ENCODE peak calls at places on chromosomes 11 and 22, in five cellular contexts. P is GM23338, W is adrenal gland, J is aorta, N is mammary epithelial cell. U is an unnamed sample. For H3K4me1, the result is how much of the 10 kb centered on the place peaks cover.

GRCh38 chr11:46273511-46274205 is 3.8 kb upstream of the CREB3L1 start:
- DNase-seq in W (no peak), P (no peak), N (no peak), J (no peak), U (peak)

GRCh38 chr22:45317551-45318167 is 7.9 kb downstream of the FAM118A start:
- DNase-seq in J (peak), P (peak), W (no peak), N (peak), U (peak)

GRCh38 chr11:117421471-117421870 is 93.8 kb downstream of the CEP164 start:
- DNase-seq in N (no peak), J (peak), W (no peak), P (no peak), U (no peak)

GRCh38 chr11:9461760-9462134 is 935 bp downstream of the ZNF143 start:
- DNase-seq in P (no peak), W (no peak), J (no peak), N (peak), U (peak)

GRCh38 chr11:85970593-85970992 is 98.3 kb downstream of the PICALM start:
- DNase-seq in N (no peak), J (no peak), W (no peak), P (no peak), U (no peak)

GRCh38 chr22:45496451-45496941 is 6.2 kb upstream of the FBLN1 start:
- DNase-seq in P (no peak), N (no peak), W (no peak), J (peak), U (no peak)

GRCh38 chr11:61329871-61330270 is 3.0 kb downstream of the DDB1 start:
- DNase-seq in N (no peak), W (no peak), P (no peak), J (no peak), U (no peak)

GRCh38 chr11:24513837-24514594 is 17.2 kb downstream of the LUZP2 start:
- DNase-seq in W (no peak), J (no peak), N (no peak), P (no peak), U (no peak)

GRCh38 chr11:123261345-123262106 is 66.5 kb upstream of the CLMP start:
- DNase-seq in N (peak), J (peak), P (peak), W (peak), U (peak)

GRCh38 chr22:40289991-40290459 is 56.3 kb upstream of the ADSL start:
- DNase-seq in W (no peak), N (peak), P (no peak), J (no peak), U (peak)

GRCh38 chr11:14894657-14895598 is 2.9 kb upstream of the CYP2R1 start:
- DNase-seq in P (no peak), W (peak), N (no peak), J (no peak), U (no peak)

GRCh38 chr11:1121343-1122331 is 36.1 kb upstream of the MUC5AC start:
- DNase-seq in W (peak), P (no peak), J (peak), N (no peak), U (no peak)

GRCh38 chr22:28799125-28799833 is 1.1 kb downstream of the XBP1 start:
- DNase-seq in P (peak), J (no peak), N (peak), W (peak), U (peak)

GRCh38 chr22:41969110-41969646 is at the start of gene SEPTIN3:
- DNase-seq in W (no peak), P (no peak), N (no peak), J (no peak), U (no peak)

GRCh38 chr11:72041364-72042058 is 38.8 kb downstream of the NUMA1 start:
- DNase-seq in W (peak), N (peak), P (peak), J (peak), U (peak)

GRCh38 chr22:36328635-36329216 is 59.0 kb downstream of the MYH9 start:
- DNase-seq in N (peak), P (no peak), J (peak), W (peak), U (peak)

GRCh38 chr11:69280994-69281393 is 13.0 kb upstream of the MYEOV start:
- DNase-seq in W (peak), P (no peak), N (peak), J (no peak), U (peak)

GRCh38 chr22:38973289-38974169 is 8.6 kb upstream of the APOBEC3B start:
- DNase-seq in W (peak), J (peak), N (no peak), P (peak), U (peak)

GRCh38 chr22:30483169-30483568 is 11.4 kb upstream of the SEC14L3 start:
- DNase-seq in N (no peak), W (no peak), J (no peak), P (no peak), U (no peak)

GRCh38 chr22:31106001-31106571 is 1.3 kb downstream of the SELENOM start:
- DNase-seq in J (no peak), W (no peak), P (no peak), N (no peak), U (no peak)

GRCh38 chr11:77259681-77260080 is 41.8 kb downstream of the GDPD4 start:
- DNase-seq in N (no peak), W (no peak), P (no peak), J (no peak), U (no peak)

GRCh38 chr22:27212617-27213177 is 555.3 kb downstream of the MIAT start:
- DNase-seq in N (no peak), P (no peak), W (peak), J (no peak), U (peak)

GRCh38 chr11:64765291-64765803 is 5.6 kb upstream of the PYGM start:
- DNase-seq in J (no peak), P (peak), W (no peak), N (no peak), U (no peak)

GRCh38 chr11:72209101-72209500 is 7.5 kb upstream of the FOLR2 start:
- DNase-seq in N (no peak), J (no peak), P (no peak), W (no peak), U (no peak)

GRCh38 chr11:79321282-79321681 is 119.5 kb downstream of the TENM4 start:
- DNase-seq in P (no peak), W (no peak), N (no peak), J (no peak), U (no peak)

GRCh38 chr22:27028093-27028492 is 370.7 kb downstream of the MIAT start:
- DNase-seq in N (no peak), W (no peak), J (no peak), P (no peak), U (no peak)

GRCh38 chr11:94740975-94741707 is 27.0 kb upstream of the AMOTL1 start:
- DNase-seq in J (peak), P (peak), N (peak), W (no peak), U (peak)

GRCh38 chr22:22474733-22475132 is 33.8 kb downstream of the ZNF280B start:
- DNase-seq in W (no peak), N (no peak), P (peak), J (no peak), U (no peak)

GRCh38 chr11:47573321-47573720 is 5.4 kb downstream of the KBTBD4 start:
- DNase-seq in W (no peak), J (peak), P (no peak), N (no peak), U (no peak)

GRCh38 chr11:119476038-119476437 is 53.1 kb upstream of the THY1 start:
- DNase-seq in N (no peak), W (no peak), J (no peak), P (no peak), U (no peak)

GRCh38 chr22:19115628-19116027 is 6.6 kb downstream of the DGCR2 start:
- DNase-seq in J (peak), W (no peak), N (no peak), P (no peak), U (no peak)

GRCh38 chr22:19113429-19113828 is 8.8 kb downstream of the DGCR2 start:
- DNase-seq in P (no peak), N (no peak), W (no peak), J (peak), U (no peak)

GRCh38 chr22:19118601-19118880 is 3.7 kb downstream of the DGCR2 start:
- DNase-seq in P (no peak), J (no peak), N (no peak), W (no peak), U (no peak)

GRCh38 chr22:19117111-19117512 is 5.1 kb downstream of the DGCR2 start:
- DNase-seq in W (no peak), P (no peak), N (no peak), J (peak), U (peak)

GRCh38 chr22:19114984-19115552 is 7.1 kb downstream of the DGCR2 start:
- DNase-seq in W (no peak), J (peak), P (no peak), N (no peak), U (no peak)
- H3K4me1 ChIP-seq in W (under half), J (under half), P (under half), N (under half), U (under half)

GRCh38 chr22:46748206-46748947 is 10.3 kb upstream of the CERK start:
- DNase-seq in P (no peak), J (no peak), N (no peak), W (no peak), U (no peak)

GRCh38 chr22:46749682-46750529 is 11.9 kb upstream of the CERK start:
- DNase-seq in P (no peak), N (no peak), W (no peak), J (no peak), U (no peak)

GRCh38 chr22:46750530-46750800 is 12.0 kb upstream of the TBC1D22A start:
- DNase-seq in P (no peak), J (no peak), N (no peak), W (no peak), U (no peak)

GRCh38 chr22:46747646-46748045 is 9.6 kb upstream of the CERK start:
- DNase-seq in W (no peak), J (no peak), N (no peak), P (no peak), U (no peak)

DNA sequence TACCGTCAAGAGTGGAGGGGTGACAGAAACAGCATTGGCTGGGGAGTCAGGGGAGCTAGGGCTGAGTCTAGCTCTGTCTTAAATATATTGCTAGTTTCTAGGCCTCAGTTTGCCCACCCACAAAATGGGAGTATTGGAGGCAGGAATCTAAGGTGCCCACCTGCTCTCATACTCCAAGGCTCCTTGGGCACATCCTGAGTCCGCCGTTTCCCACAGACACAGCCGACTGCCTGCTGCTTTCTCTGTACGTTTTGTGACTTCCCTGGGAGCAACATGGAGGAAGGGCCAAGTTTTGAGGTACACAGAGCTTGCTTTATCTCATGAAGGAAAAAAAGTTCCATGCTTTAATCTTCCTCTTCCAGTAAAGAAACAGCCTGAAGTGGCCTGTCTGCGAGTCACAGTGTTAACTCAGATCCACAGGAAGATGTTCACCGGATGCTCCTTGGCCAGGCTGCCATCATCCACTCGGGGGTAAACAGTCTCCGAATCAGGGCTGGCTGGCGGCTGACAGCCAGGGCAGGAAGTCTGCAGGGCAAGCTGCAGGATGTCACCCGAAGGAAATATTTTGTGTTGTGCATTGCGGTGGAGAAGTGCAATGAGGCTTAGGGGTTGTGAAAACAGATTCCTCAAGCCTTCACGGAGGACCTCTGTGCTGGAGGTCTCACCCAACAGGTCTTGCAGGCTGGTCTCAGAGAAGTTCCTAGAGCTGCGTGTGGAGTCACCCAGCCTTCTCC is 11.1 kb upstream of the CERK start:
- DNase-seq in J (no peak), N (no peak), P (no peak), W (no peak), U (no peak)
- H3K4me3 ChIP-seq in J (no peak), N (no peak), P (no peak), W (no peak), U (no peak)

DNA sequence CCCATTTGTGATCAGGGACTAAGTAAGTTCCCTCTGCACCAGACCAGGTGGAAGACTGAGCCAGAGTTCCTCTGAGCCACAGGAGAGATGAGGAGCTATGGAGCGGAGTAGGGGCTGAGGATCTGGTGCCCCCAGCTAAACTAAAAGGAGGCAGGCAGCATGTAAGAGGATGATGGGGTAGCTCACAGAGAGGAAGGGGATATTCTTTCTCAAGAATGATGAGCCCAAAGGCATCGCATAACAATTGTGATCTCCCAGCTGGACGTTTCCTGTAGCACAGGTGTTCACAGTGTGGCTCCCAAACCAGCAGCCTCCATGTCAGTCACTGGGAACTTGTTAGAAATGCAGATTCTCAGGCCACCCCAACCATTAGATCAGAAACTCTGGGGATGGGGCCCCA is 24.4 kb downstream of the ADAMTS8 start:
- DNase-seq in N (no peak), J (no peak), W (no peak), P (peak), U (no peak)
- H3K27ac ChIP-seq in N (no peak), J (peak), W (no peak), P (peak), U (no peak)

DNA sequence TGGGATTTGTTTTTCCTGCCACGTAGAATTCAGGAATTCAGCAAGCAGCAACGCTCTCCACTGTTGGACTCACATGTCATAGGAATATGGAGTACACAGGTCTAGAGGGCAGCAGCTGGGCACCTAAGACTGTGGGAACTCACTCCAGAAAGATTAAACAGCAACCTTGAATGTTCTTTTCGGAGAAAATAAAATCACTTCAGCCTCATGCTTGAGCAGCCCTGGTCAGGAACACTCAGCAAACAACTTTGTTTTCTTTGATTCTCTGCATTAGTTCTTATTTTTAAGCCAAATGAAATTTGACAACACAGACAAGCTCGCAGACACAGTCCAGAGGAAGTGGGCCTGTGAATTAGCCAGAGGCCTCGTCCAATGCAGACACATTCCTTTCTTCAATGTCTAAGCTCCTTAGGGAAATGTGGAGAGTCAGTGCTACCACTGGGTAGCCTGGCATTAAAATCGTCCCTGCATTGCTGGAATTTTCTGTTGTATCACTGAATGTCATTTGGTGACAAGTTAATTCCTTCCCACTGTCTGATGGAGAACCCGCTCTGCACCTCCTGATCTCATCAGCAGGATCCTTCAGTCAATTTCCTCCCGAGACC is 62.8 kb upstream of the CSNK2A3 start:
- DNase-seq in N (no peak), J (no peak), W (no peak), P (no peak), U (no peak)
- H3K4me1 ChIP-seq in N (under half), J (under half), W (under half), P (under half), U (under half)

DNA sequence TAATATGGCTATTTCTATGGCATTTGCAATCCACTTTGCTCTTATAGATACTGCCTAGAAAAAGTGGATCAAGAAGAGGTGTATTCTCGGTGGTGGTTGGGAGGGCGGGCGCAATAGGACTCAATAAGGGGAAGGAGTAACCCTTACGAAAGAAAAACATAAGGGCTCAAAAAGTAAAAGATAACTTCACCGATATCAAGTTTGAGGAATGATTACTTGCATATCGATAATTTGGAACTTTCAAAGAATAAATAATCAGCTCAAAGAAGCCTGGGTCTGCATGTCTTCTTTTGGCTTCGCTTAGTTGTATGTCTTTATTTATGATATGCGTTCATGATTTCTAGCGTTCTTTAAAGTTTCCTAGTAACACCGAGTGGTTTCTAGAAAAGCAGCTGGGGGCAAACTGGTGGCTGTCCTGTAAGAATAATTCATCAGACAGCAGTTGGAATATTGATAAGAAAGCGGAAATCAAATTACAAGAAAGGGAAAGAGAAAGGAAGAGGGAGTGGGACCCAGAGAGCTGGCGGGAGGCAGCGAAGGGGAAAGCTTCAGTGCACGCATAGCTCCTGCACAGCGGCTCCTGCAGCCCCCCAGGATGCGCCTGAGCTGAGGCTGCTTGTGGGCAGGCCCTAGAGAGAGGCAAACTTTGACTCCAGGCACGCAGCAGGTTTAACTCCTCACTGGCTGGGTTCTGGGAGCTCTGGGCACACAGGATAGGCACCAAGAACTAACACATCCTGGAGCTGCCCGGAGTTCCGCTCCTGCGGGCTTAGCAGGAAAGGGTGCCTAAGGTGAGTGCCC is 9.1 kb upstream of the FLI1 start:
- DNase-seq in P (peak), J (no peak), N (no peak), W (no peak), U (no peak)
- H3K4me3 ChIP-seq in P (peak), J (no peak), N (no peak), W (no peak), U (no peak)

GRCh38 chr11:104161751-104162450 is 2.0 kb downstream of the PDGFD start:
- DNase-seq in P (no peak), W (no peak), J (no peak), N (no peak), U (no peak)
- H3K27ac ChIP-seq in P (no peak), W (peak), J (no peak), N (no peak), U (no peak)

GRCh38 chr11:120482149-120482548 is 29.4 kb upstream of the GRIK4 start:
- DNase-seq in P (no peak), W (peak), J (no peak), N (no peak), U (peak)
- H3K4me1 ChIP-seq in P (under half), W (under half), J (under half), N (under half), U (under half)

GRCh38 chr11:73274722-73275380 is 2.7 kb downstream of the P2RY6 start:
- DNase-seq in P (no peak), N (no peak), W (no peak), J (peak), U (no peak)
- H3K4me3 ChIP-seq in P (no peak), N (no peak), W (no peak), J (no peak), U (no peak)

GRCh38 chr11:58003591-58003990 is 20.1 kb upstream of the OR9Q1 start:
- DNase-seq in P (no peak), J (no peak), N (no peak), W (no peak), U (no peak)
- H3K27ac ChIP-seq in P (no peak), J (no peak), N (no peak), W (no peak), U (no peak)